ENCODE peak calls at places on chromosomes 12 and 14, in eight cellular contexts. N, R, P, F, H, Q, O and E are unnamed samples.

GRCh38 chr12:54357802-54358619 is 6.3 kb downstream of the GPR84 start:
- DNase-seq in N (peak), R (peak), P (no peak), F (no peak), H (peak), Q (no peak), O (no peak), E (no peak)

GRCh38 chr12:105077435-105077834 is 6.8 kb downstream of the ALDH1L2 start:
- DNase-seq in N (no peak), R (no peak), P (no peak), F (no peak), H (no peak), Q (no peak), O (no peak), E (no peak)

GRCh38 chr12:52874573-52875435 is 26.0 kb upstream of the KRT78 start:
- DNase-seq in N (no peak), R (no peak), P (no peak), F (no peak), H (no peak), Q (no peak), O (no peak), E (no peak)

GRCh38 chr12:132009336-132009859 is 59.7 kb downstream of the EP400 start:
- DNase-seq in N (no peak), R (no peak), P (no peak), F (no peak), H (no peak), Q (no peak), O (no peak), E (no peak)

GRCh38 chr14:88202296-88202695 is 120.8 kb downstream of the KCNK10 start:
- DNase-seq in N (no peak), R (no peak), P (no peak), F (no peak), H (no peak), Q (no peak), O (no peak), E (no peak)

GRCh38 chr12:109716512-109717389 is 3.1 kb downstream of the FAM222A start:
- DNase-seq in N (no peak), R (peak), P (no peak), F (no peak), H (no peak), Q (no peak), O (no peak), E (no peak)

GRCh38 chr12:109715310-109716091 is 1.9 kb downstream of the FAM222A start:
- DNase-seq in N (peak), R (no peak), P (peak), F (no peak), H (peak), Q (no peak), O (no peak), E (no peak)

GRCh38 chr12:102748704-102749103 is 168.3 kb downstream of the PAH start:
- DNase-seq in N (no peak), R (no peak), P (no peak), F (no peak), H (no peak), Q (no peak), O (no peak), E (no peak)

GRCh38 chr12:65929641-65930040 is 105.4 kb downstream of the HMGA2 start:
- DNase-seq in N (no peak), R (no peak), P (no peak), F (no peak), H (no peak), Q (no peak), O (no peak), E (no peak)

GRCh38 chr12:69509308-69509736 is 39.1 kb downstream of the FRS2 start:
- DNase-seq in N (no peak), R (no peak), P (no peak), F (no peak), H (no peak), Q (no peak), O (no peak), E (no peak)

GRCh38 chr12:67826148-67826547 is 163.1 kb upstream of the IFNG-AS1 start:
- DNase-seq in N (no peak), R (no peak), P (no peak), F (no peak), H (no peak), Q (no peak), O (no peak), E (no peak)

GRCh38 chr12:71548906-71549305 is 109.3 kb downstream of the LGR5 start:
- DNase-seq in N (no peak), R (no peak), P (no peak), F (no peak), H (no peak), Q (no peak), O (no peak), E (no peak)

GRCh38 chr12:54589964-54590363 is 1.5 kb upstream of the PPP1R1A start:
- DNase-seq in N (no peak), R (no peak), P (no peak), F (no peak), H (no peak), Q (no peak), O (no peak), E (no peak)

GRCh38 chr14:106530423-106531107 is 1004.2 kb downstream of the TMEM121 start:
- DNase-seq in N (no peak), R (no peak), P (peak), F (no peak), H (peak), Q (peak), O (no peak), E (no peak)

GRCh38 chr12:50637870-50638481 is 125.9 kb upstream of the ATF1 start:
- DNase-seq in N (no peak), R (peak), P (no peak), F (no peak), H (peak), Q (no peak), O (no peak), E (no peak)

GRCh38 chr14:32702571-32702970 is 236.1 kb upstream of the NPAS3 start:
- DNase-seq in N (peak), R (no peak), P (peak), F (peak), H (peak), Q (no peak), O (peak), E (no peak)

GRCh38 chr12:132163041-132163910 is 19.0 kb downstream of the NOC4L start:
- DNase-seq in N (no peak), R (no peak), P (no peak), F (no peak), H (no peak), Q (no peak), O (peak), E (no peak)

GRCh38 chr12:110790301-110790700 is 47.6 kb upstream of the PPP1CC start:
- DNase-seq in N (no peak), R (no peak), P (no peak), F (no peak), H (no peak), Q (no peak), O (no peak), E (no peak)

GRCh38 chr12:71558445-71558844 is 105.2 kb downstream of the ZFC3H1 start:
- DNase-seq in N (no peak), R (no peak), P (no peak), F (no peak), H (no peak), Q (no peak), O (no peak), E (no peak)

GRCh38 chr14:59126714-59127436 is 61.6 kb upstream of the DAAM1 start:
- DNase-seq in N (no peak), R (peak), P (no peak), F (peak), H (peak), Q (no peak), O (no peak), E (no peak)

GRCh38 chr12:128969480-128970055 is 116.3 kb downstream of the GLT1D1 start:
- DNase-seq in N (no peak), R (no peak), P (no peak), F (peak), H (no peak), Q (no peak), O (no peak), E (peak)

GRCh38 chr14:60862283-60862682 is 118.6 kb downstream of the TRMT5 start:
- DNase-seq in N (no peak), R (no peak), P (no peak), F (no peak), H (no peak), Q (no peak), O (no peak), E (no peak)

GRCh38 chr12:111759276-111759675 is 7.5 kb upstream of the ALDH2 start:
- DNase-seq in N (no peak), R (no peak), P (no peak), F (no peak), H (no peak), Q (no peak), O (no peak), E (no peak)

GRCh38 chr12:94954029-94954685 is 49.3 kb downstream of the NDUFA12 start:
- DNase-seq in N (no peak), R (no peak), P (no peak), F (no peak), H (no peak), Q (no peak), O (no peak), E (no peak)

GRCh38 chr14:94702629-94703028 is 67.3 kb downstream of the GSC start:
- DNase-seq in N (no peak), R (no peak), P (no peak), F (no peak), H (no peak), Q (no peak), O (no peak), E (no peak)

GRCh38 chr12:78933014-78933413 is 68.4 kb downstream of the SYT1 start:
- DNase-seq in N (no peak), R (no peak), P (no peak), F (no peak), H (no peak), Q (no peak), O (no peak), E (no peak)

GRCh38 chr14:104436047-104436531 is 143.5 kb upstream of the C14orf180 start:
- DNase-seq in N (no peak), R (no peak), P (no peak), F (no peak), H (no peak), Q (no peak), O (peak), E (no peak)